ENCODE peak calls at places on chromosomes 13 and 19, in four cellular contexts. F, K, H and T are unnamed samples.

GRCh38 chr19:11457115-11457514 is 21.7 kb downstream of the PRKCSH start:
- DNase-seq in H (peak; percentile 69), F (no peak), K (no peak), T (no peak)

GRCh38 chr13:109396266-109396665 is 390.1 kb downstream of the IRS2 start:
- DNase-seq in H (no peak), F (peak; percentile 4), K (no peak), T (no peak)

GRCh38 chr13:27353166-27353583 is 71.2 kb upstream of the GTF3A start:
- DNase-seq in K (peak; percentile 30), H (no peak), F (no peak), T (peak; percentile 89)

GRCh38 chr13:26584713-26585112 is 27.2 kb downstream of the WASF3 start:
- DNase-seq in K (no peak), F (no peak), H (no peak), T (no peak)

GRCh38 chr13:75440100-75440499 is 41.9 kb downstream of the TBC1D4 start:
- DNase-seq in H (no peak), F (no peak), K (peak; percentile 90), T (no peak)

GRCh38 chr19:58380037-58380735 is 644 bp downstream of the ZNF837 start:
- DNase-seq in F (no peak), H (peak; percentile 16), K (peak; percentile 83), T (no peak)

GRCh38 chr13:25114220-25114619 is 18.3 kb downstream of the PABPC3 start:
- DNase-seq in K (peak; percentile 62), H (peak; percentile 54), F (peak; percentile 65), T (peak; percentile 56)

GRCh38 chr19:14580623-14581237 is 2.2 kb upstream of the CLEC17A start:
- DNase-seq in H (peak; percentile 57), F (no peak), K (no peak), T (peak; percentile 57)

GRCh38 chr19:4052114-4052992 is 14.3 kb downstream of the ZBTB7A start:
- DNase-seq in F (peak; percentile 76), K (peak; percentile 95), H (no peak), T (no peak)

GRCh38 chr13:27379694-27380596 is 44.5 kb upstream of the GTF3A start:
- DNase-seq in K (peak; percentile 60), H (peak; percentile 57), F (peak; percentile 67), T (no peak)

GRCh38 chr19:18940791-18941627 is at the start of gene HOMER3:
- DNase-seq in H (peak; percentile 95), K (no peak), F (peak; percentile 36), T (no peak)

GRCh38 chr13:76329004-76329403 is 557.2 kb downstream of the KCTD12 start:
- DNase-seq in F (no peak), H (no peak), K (no peak), T (no peak)

GRCh38 chr19:12935071-12935470 is 1.6 kb upstream of the FARSA start:
- DNase-seq in K (no peak), H (no peak), F (no peak), T (no peak)

GRCh38 chr13:32195713-32196112 is 119.5 kb downstream of the ZAR1L start:
- DNase-seq in K (peak; percentile 78), F (no peak), H (no peak), T (no peak)
- TF ChIP-seq KDM1A in K (no peak), F (no peak), H (no peak), T (no peak)

GRCh38 chr13:19794552-19795143 is 11.9 kb upstream of the PSPC1 start:
- DNase-seq in H (no peak), K (no peak), F (no peak), T (no peak)
- TF ChIP-seq SMC3 in H (no peak), K (no peak), F (no peak), T (no peak)

DNA sequence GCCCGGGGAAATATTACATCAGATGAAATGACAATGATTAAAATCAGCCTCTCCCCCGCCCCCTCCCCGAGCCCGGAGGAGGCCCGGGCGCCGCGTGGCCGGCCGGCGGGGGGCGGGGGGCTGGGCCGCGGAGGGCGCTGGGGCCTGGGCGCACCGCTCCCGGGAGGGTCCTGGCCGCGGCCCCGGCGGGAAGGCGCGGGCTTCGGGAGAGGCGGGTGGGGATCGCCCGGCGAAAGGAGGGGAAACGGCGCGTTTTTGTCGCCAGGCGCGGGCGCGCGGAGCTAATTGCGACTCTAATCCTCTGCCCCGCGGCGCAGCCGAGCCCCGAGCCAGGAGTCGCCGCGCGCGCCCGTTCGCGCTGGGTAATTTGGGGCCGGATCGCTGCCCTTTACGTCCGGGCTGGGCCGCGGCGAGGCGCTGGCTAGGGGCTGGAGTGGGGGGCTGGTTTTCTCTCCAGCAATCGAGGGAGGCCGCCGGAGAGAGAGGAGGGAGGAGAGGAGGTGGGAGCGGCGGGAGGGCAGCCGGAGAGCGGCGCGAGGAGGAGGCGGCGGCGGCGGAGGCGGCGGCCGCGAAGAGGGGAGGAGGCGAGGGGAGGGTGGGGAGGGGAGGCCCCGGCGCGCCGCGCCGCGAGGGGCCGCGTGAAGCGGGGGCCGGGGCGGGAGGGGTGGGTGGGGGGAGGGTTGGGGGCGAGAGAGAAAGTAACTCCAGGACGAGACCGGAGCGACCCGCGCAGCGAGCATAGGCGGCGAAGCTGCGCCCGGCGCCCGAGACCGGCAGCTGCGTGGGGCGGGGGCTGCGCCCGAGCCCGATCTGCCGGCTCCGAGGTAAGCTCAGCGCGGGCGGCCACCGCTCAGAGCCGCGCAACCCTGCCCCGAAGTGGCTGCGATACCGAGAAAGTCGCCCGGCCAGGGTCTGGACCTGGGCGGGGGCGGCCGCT is at the start of gene KCTD15:
- DNase-seq in F (peak; percentile 66), H (peak; percentile 74), K (no peak), T (no peak)
- TF ChIP-seq KDM1A in F (no peak), H (no peak), K (no peak), T (no peak)

GRCh38 chr13:30314562-30314961 is 7.2 kb upstream of the KATNAL1 start:
- DNase-seq in K (no peak), H (no peak), F (no peak), T (no peak)

GRCh38 chr13:30314069-30314468 is 6.7 kb upstream of the KATNAL1 start:
- DNase-seq in F (no peak), H (no peak), K (no peak), T (no peak)

GRCh38 chr13:30313307-30313706 is 6.0 kb upstream of the KATNAL1 start:
- DNase-seq in K (no peak), H (no peak), F (no peak), T (no peak)

GRCh38 chr13:30308548-30308947 is 1.2 kb upstream of the KATNAL1 start:
- DNase-seq in K (no peak), F (peak; percentile 35), H (peak; percentile 38), T (no peak)

DNA sequence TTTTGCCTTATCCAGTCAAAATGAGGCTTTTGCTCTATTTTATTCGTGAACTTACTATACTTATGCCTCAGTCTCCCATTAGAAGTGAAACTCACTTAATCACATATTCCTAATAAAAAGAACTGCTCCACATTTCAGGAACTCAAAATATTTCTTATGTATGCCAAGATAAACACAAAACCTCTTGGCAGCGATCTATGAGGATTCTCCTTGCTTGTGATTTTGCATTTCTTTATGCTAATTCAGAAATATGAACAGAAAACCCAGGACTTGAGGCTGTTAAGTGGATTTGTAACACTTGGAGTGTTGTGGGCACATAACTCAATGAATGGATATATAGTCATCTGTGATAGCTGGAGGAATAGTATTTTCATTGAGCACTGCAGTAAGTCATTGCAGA is 5.5 kb upstream of the KATNAL1 start:
- DNase-seq in H (no peak), K (no peak), F (no peak), T (no peak)
- TF ChIP-seq SMC3 in H (no peak), K (no peak), F (no peak), T (no peak)

DNA sequence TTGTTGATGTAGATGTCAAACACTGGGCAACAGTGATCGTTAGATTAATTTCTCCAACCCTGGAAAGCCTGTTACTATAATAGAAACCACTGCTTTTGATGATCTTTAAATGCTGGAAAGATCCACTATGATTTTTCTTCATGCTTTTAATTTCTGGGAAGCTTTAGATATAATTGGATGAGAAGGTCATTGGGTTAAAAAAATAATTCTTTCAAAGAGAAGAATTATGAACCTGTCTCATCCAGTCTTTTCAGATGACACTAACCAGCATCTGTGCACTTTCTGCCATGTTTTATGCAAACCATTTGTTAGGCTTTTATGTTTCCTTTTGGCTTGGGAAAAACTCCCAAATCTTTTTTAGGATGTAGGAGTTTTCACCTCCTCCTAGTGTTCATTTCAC is 49.4 kb downstream of the B3GLCT start:
- DNase-seq in H (no peak), F (no peak), K (no peak), T (no peak)
- TF ChIP-seq KDM1A in H (no peak), F (no peak), K (no peak), T (no peak)

GRCh38 chr19:39194832-39195542 is 1.8 kb upstream of the NCCRP1 start:
- DNase-seq in K (no peak), H (no peak), F (peak; percentile 61), T (no peak)
- TF ChIP-seq SMC3 in K (no peak), H (no peak), F (no peak), T (no peak)

DNA sequence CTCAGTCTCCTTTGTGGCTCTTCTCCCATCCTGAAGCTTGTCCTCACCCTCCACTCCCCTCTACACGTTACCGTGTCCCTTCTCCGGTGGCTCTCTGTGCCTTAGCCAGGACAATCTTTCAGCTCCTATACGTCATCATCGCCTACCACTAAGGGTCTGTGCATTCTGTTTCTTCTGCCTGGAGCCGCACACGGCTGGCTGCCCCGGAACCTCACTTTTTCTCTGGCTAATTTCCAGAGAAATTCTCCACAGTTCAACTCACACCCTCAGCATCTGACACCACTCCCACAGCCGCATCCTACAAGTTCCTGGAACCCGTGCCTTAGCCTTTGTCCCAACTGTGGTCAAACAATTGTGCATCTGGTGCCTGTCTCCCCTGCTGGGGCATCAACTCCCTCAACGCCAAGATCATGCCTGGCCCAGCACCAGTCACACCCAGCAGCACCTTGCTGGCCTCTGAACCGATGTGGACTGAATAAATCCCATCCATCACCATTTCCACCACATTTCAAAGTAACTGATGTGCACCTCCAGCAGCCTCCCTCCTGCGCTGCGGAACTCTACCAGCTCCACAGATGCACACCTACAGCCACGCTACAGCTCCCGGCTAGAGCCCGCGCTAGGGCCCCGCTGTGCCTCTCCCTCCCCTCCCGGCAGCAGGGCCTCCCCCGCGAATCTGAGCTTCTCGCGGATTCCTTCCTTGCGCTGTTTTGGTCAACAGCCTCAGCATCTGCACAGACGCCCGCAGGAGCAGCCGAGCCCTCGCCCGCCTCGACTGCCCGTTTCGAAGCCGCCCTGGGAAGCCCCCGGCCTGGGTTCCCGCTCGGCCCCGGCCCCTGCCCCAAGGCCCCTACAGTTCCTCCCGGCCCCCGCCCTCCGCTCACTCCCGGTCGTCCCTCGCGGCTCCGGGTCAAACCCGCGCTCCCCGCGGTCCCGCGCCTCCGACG is 689 bp downstream of the DCUN1D2 start:
- DNase-seq in K (no peak), H (peak; percentile 31), F (no peak), T (no peak)
- TF ChIP-seq KDM1A in K (no peak), H (no peak), F (no peak), T (no peak)

GRCh38 chr19:44607049-44607448 is 6.3 kb upstream of the IGSF23 start:
- DNase-seq in K (no peak), F (peak; percentile 67), H (no peak), T (no peak)
- TF ChIP-seq SMC3 in K (no peak), F (no peak), H (no peak), T (no peak)